ENCODE peak calls at places on chromosomes 7 and 10, in nine cellular contexts. One of them, this sample, is unnamed.

GRCh38 chr10:93064874-93065660 is 4.5 kb downstream of the CYP26C1 start:
- DNase-seq in heart left ventricle: no peak
- DNase-seq in mesenchymal stem cell: no peak
- DNase-seq in right atrium auricular region: peak; percentile 5
- DNase-seq in neural progenitor cell: no peak
- DNase-seq in cardiac muscle cell: no peak
- DNase-seq in upper lobe of left lung: no peak
- DNase-seq in psoas muscle: no peak
- DNase-seq in lung: no peak
- DNase-seq in this sample: no peak

GRCh38 chr7:98372993-98373392 is 27.9 kb downstream of the BAIAP2L1 start:
- DNase-seq in lung: no peak
- DNase-seq in psoas muscle: no peak
- DNase-seq in heart left ventricle: no peak
- DNase-seq in mesenchymal stem cell: peak; percentile 56
- DNase-seq in neural progenitor cell: no peak
- DNase-seq in upper lobe of left lung: no peak
- DNase-seq in cardiac muscle cell: no peak
- DNase-seq in right atrium auricular region: no peak
- DNase-seq in this sample: no peak

GRCh38 chr7:106045592-106045991 is 66.5 kb downstream of the SYPL1 start:
- DNase-seq in neural progenitor cell: no peak
- DNase-seq in right atrium auricular region: no peak
- DNase-seq in psoas muscle: no peak
- DNase-seq in lung: no peak
- DNase-seq in upper lobe of left lung: no peak
- DNase-seq in cardiac muscle cell: no peak
- DNase-seq in heart left ventricle: no peak
- DNase-seq in mesenchymal stem cell: no peak
- DNase-seq in this sample: no peak

GRCh38 chr10:14181197-14181936 is 149.4 kb downstream of the FRMD4A start:
- DNase-seq in cardiac muscle cell: no peak
- DNase-seq in psoas muscle: no peak
- DNase-seq in mesenchymal stem cell: no peak
- DNase-seq in lung: no peak
- DNase-seq in heart left ventricle: no peak
- DNase-seq in neural progenitor cell: no peak
- DNase-seq in upper lobe of left lung: no peak
- DNase-seq in right atrium auricular region: no peak
- DNase-seq in this sample: no peak

GRCh38 chr7:98795741-98796493 is 73.9 kb downstream of the TMEM130 start:
- DNase-seq in lung: no peak
- DNase-seq in cardiac muscle cell: no peak
- DNase-seq in heart left ventricle: no peak
- DNase-seq in right atrium auricular region: no peak
- DNase-seq in upper lobe of left lung: no peak
- DNase-seq in neural progenitor cell: no peak
- DNase-seq in mesenchymal stem cell: no peak
- DNase-seq in psoas muscle: no peak
- DNase-seq in this sample: no peak

GRCh38 chr10:71821909-71822763 is 28.9 kb downstream of the PSAP start:
- DNase-seq in psoas muscle: no peak
- DNase-seq in mesenchymal stem cell: no peak
- DNase-seq in lung: no peak
- DNase-seq in right atrium auricular region: no peak
- DNase-seq in heart left ventricle: peak; percentile 6
- DNase-seq in upper lobe of left lung: no peak
- DNase-seq in neural progenitor cell: no peak
- DNase-seq in cardiac muscle cell: no peak
- DNase-seq in this sample: no peak

GRCh38 chr10:43292745-43293676 is 26.1 kb upstream of the RASGEF1A start:
- DNase-seq in cardiac muscle cell: peak; percentile 63
- DNase-seq in lung: peak; percentile 58
- DNase-seq in right atrium auricular region: peak; percentile 66
- DNase-seq in psoas muscle: peak; percentile 39
- DNase-seq in upper lobe of left lung: no peak
- DNase-seq in mesenchymal stem cell: peak; percentile 52
- DNase-seq in neural progenitor cell: peak; percentile 77
- DNase-seq in heart left ventricle: peak; percentile 37
- DNase-seq in this sample: no peak

GRCh38 chr10:112191791-112192190 is 8.2 kb upstream of the GPAM start:
- DNase-seq in psoas muscle: no peak
- DNase-seq in upper lobe of left lung: no peak
- DNase-seq in mesenchymal stem cell: no peak
- DNase-seq in heart left ventricle: no peak
- DNase-seq in right atrium auricular region: no peak
- DNase-seq in neural progenitor cell: no peak
- DNase-seq in cardiac muscle cell: no peak
- DNase-seq in lung: no peak
- DNase-seq in this sample: no peak

GRCh38 chr7:42350801-42351200 is 113.8 kb upstream of the GLI3 start:
- DNase-seq in cardiac muscle cell: no peak
- DNase-seq in lung: no peak
- DNase-seq in upper lobe of left lung: no peak
- DNase-seq in mesenchymal stem cell: no peak
- DNase-seq in right atrium auricular region: no peak
- DNase-seq in neural progenitor cell: no peak
- DNase-seq in heart left ventricle: peak; percentile 58
- DNase-seq in psoas muscle: no peak
- DNase-seq in this sample: no peak

GRCh38 chr7:73536479-73536878 is 14.4 kb upstream of the BAZ1B start:
- DNase-seq in upper lobe of left lung: no peak
- DNase-seq in right atrium auricular region: no peak
- DNase-seq in lung: no peak
- DNase-seq in cardiac muscle cell: no peak
- DNase-seq in neural progenitor cell: no peak
- DNase-seq in heart left ventricle: no peak
- DNase-seq in psoas muscle: no peak
- DNase-seq in mesenchymal stem cell: no peak
- DNase-seq in this sample: no peak

GRCh38 chr7:93030605-93031225 is 87.1 kb downstream of the SAMD9 start:
- DNase-seq in psoas muscle: no peak
- DNase-seq in upper lobe of left lung: no peak
- DNase-seq in neural progenitor cell: no peak
- DNase-seq in cardiac muscle cell: no peak
- DNase-seq in lung: no peak
- DNase-seq in heart left ventricle: no peak
- DNase-seq in right atrium auricular region: no peak
- DNase-seq in mesenchymal stem cell: no peak
- DNase-seq in this sample: no peak

GRCh38 chr7:33886100-33886623 is 19.2 kb upstream of the BMPER start:
- DNase-seq in mesenchymal stem cell: peak; percentile 45
- DNase-seq in lung: no peak
- DNase-seq in cardiac muscle cell: peak; percentile 74
- DNase-seq in neural progenitor cell: peak; percentile 72
- DNase-seq in upper lobe of left lung: peak; percentile 6
- DNase-seq in right atrium auricular region: no peak
- DNase-seq in psoas muscle: no peak
- DNase-seq in heart left ventricle: no peak
- DNase-seq in this sample: no peak

GRCh38 chr7:63900394-63901203 is 98.0 kb upstream of the ZNF722 start:
- DNase-seq in upper lobe of left lung: peak; percentile 93
- DNase-seq in lung: peak; percentile 97
- DNase-seq in heart left ventricle: peak; percentile 97
- DNase-seq in right atrium auricular region: peak; percentile 75
- DNase-seq in mesenchymal stem cell: no peak
- DNase-seq in cardiac muscle cell: no peak
- DNase-seq in neural progenitor cell: no peak
- DNase-seq in psoas muscle: peak; percentile 95
- DNase-seq in this sample: peak; percentile 78

GRCh38 chr7:34991938-34992840 is 45.1 kb downstream of the DPY19L1 start:
- DNase-seq in upper lobe of left lung: no peak
- DNase-seq in mesenchymal stem cell: peak; percentile 42
- DNase-seq in right atrium auricular region: no peak
- DNase-seq in neural progenitor cell: no peak
- DNase-seq in lung: no peak
- DNase-seq in psoas muscle: no peak
- DNase-seq in heart left ventricle: no peak
- DNase-seq in cardiac muscle cell: no peak
- DNase-seq in this sample: peak; percentile 4

GRCh38 chr7:135662373-135663114 is at the start of gene STMP1:
- DNase-seq in psoas muscle: peak; percentile 97
- DNase-seq in upper lobe of left lung: peak; percentile 99
- DNase-seq in heart left ventricle: peak; percentile 97
- DNase-seq in right atrium auricular region: peak; percentile 97
- DNase-seq in cardiac muscle cell: peak; percentile 97
- DNase-seq in mesenchymal stem cell: peak; percentile 94
- DNase-seq in neural progenitor cell: peak; percentile 97
- DNase-seq in lung: peak; percentile 95
- DNase-seq in this sample: peak; percentile 88

GRCh38 chr10:14952851-14953451 is 945 bp downstream of the DCLRE1C start:
- DNase-seq in cardiac muscle cell: no peak
- DNase-seq in upper lobe of left lung: no peak
- DNase-seq in mesenchymal stem cell: no peak
- DNase-seq in neural progenitor cell: peak; percentile 58
- DNase-seq in heart left ventricle: no peak
- DNase-seq in right atrium auricular region: no peak
- DNase-seq in lung: no peak
- DNase-seq in psoas muscle: no peak
- DNase-seq in this sample: no peak

GRCh38 chr10:34160595-34160994 is 654.5 kb downstream of the PARD3 start:
- DNase-seq in mesenchymal stem cell: no peak
- DNase-seq in upper lobe of left lung: no peak
- DNase-seq in lung: no peak
- DNase-seq in neural progenitor cell: no peak
- DNase-seq in heart left ventricle: no peak
- DNase-seq in cardiac muscle cell: no peak
- DNase-seq in psoas muscle: no peak
- DNase-seq in right atrium auricular region: no peak
- DNase-seq in this sample: no peak

GRCh38 chr10:34161948-34162347 is 653.1 kb downstream of the PARD3 start:
- DNase-seq in right atrium auricular region: no peak
- DNase-seq in cardiac muscle cell: no peak
- DNase-seq in lung: no peak
- DNase-seq in mesenchymal stem cell: no peak
- DNase-seq in upper lobe of left lung: no peak
- DNase-seq in heart left ventricle: no peak
- DNase-seq in psoas muscle: no peak
- DNase-seq in neural progenitor cell: no peak
- DNase-seq in this sample: no peak

GRCh38 chr10:34154371-34154770 is 660.7 kb downstream of the PARD3 start:
- DNase-seq in right atrium auricular region: no peak
- DNase-seq in mesenchymal stem cell: no peak
- DNase-seq in cardiac muscle cell: no peak
- DNase-seq in upper lobe of left lung: no peak
- DNase-seq in neural progenitor cell: no peak
- DNase-seq in psoas muscle: no peak
- DNase-seq in lung: no peak
- DNase-seq in heart left ventricle: no peak
- DNase-seq in this sample: no peak

GRCh38 chr10:34156781-34157425 is 658.2 kb downstream of the PARD3 start:
- DNase-seq in lung: no peak
- DNase-seq in upper lobe of left lung: no peak
- DNase-seq in cardiac muscle cell: no peak
- DNase-seq in right atrium auricular region: no peak
- DNase-seq in mesenchymal stem cell: peak; percentile 40
- DNase-seq in psoas muscle: no peak
- DNase-seq in neural progenitor cell: no peak
- DNase-seq in heart left ventricle: no peak
- DNase-seq in this sample: no peak

GRCh38 chr10:34157501-34157900 is 657.6 kb downstream of the PARD3 start:
- DNase-seq in cardiac muscle cell: no peak
- DNase-seq in mesenchymal stem cell: no peak
- DNase-seq in right atrium auricular region: no peak
- DNase-seq in psoas muscle: no peak
- DNase-seq in lung: no peak
- DNase-seq in heart left ventricle: no peak
- DNase-seq in upper lobe of left lung: no peak
- DNase-seq in neural progenitor cell: no peak
- DNase-seq in this sample: no peak
- H3K27ac ChIP-seq in cardiac muscle cell: no peak overlapping the region
- H3K27ac ChIP-seq in mesenchymal stem cell: no peak overlapping the region
- H3K27ac ChIP-seq in right atrium auricular region: no peak overlapping the region
- H3K27ac ChIP-seq in psoas muscle: no peak overlapping the region
- H3K27ac ChIP-seq in lung: no peak overlapping the region
- H3K27ac ChIP-seq in heart left ventricle: no peak overlapping the region
- H3K27ac ChIP-seq in upper lobe of left lung: no peak overlapping the region
- H3K27ac ChIP-seq in neural progenitor cell: no peak overlapping the region
- H3K27ac ChIP-seq in this sample: no peak overlapping the region

GRCh38 chr10:37821237-37821636 is 36.2 kb downstream of the ZNF248 start:
- DNase-seq in upper lobe of left lung: no peak
- DNase-seq in lung: no peak
- DNase-seq in mesenchymal stem cell: no peak
- DNase-seq in psoas muscle: no peak
- DNase-seq in right atrium auricular region: no peak
- DNase-seq in heart left ventricle: no peak
- DNase-seq in cardiac muscle cell: no peak
- DNase-seq in neural progenitor cell: no peak
- DNase-seq in this sample: no peak
- H3K9me3 ChIP-seq in upper lobe of left lung: peaks cover 33% of the 10 kb centered on the region
- H3K9me3 ChIP-seq in lung: no peaks in the 10 kb centered on the region
- H3K9me3 ChIP-seq in mesenchymal stem cell: peaks cover 82% of the 10 kb centered on the region
- H3K9me3 ChIP-seq in psoas muscle: peaks cover 4% of the 10 kb centered on the region
- H3K9me3 ChIP-seq in right atrium auricular region: no peaks in the 10 kb centered on the region
- H3K9me3 ChIP-seq in heart left ventricle: peaks cover 48% of the 10 kb centered on the region
- H3K9me3 ChIP-seq in cardiac muscle cell: no peaks in the 10 kb centered on the region
- H3K9me3 ChIP-seq in neural progenitor cell: peaks cover 12% of the 10 kb centered on the region
- H3K9me3 ChIP-seq in this sample: peaks cover 17% of the 10 kb centered on the region

DNA sequence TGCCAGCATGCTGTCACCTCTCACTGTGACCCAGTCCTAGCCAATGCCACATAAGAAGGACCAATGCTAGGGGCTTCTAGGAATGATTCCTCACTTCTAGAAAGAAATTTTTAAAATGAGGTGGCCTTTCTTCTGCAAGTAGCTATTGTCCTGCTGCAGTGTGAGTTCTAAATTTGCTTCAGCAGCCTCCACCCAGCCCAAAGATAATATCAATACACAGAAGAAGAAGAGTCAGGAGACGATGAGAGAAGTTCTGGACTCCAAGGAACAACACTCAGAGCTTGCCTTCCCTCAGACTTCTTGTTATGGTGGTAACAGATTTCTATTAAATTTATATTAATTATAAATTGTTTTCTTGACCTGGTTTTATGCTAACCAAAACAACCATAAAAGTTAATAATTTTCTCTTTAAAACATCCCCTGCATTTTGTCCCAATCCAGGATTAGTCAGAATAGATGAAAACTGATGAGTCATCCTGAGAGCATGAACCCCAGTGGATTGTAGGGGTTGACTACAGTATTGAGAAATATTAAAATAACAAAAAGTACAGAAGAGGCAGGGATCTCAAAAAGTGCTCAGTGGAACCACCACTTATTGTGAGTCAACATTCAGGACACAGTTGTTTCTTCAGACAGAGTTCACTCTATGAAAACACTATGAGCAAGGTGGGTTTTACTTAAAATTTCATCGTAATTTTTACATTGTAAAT is 29.6 kb upstream of the AKR1C2 start:
- DNase-seq in mesenchymal stem cell: peak; percentile 45
- DNase-seq in neural progenitor cell: no peak
- DNase-seq in psoas muscle: no peak
- DNase-seq in right atrium auricular region: no peak
- DNase-seq in cardiac muscle cell: no peak
- DNase-seq in lung: no peak
- DNase-seq in heart left ventricle: no peak
- DNase-seq in upper lobe of left lung: no peak
- DNase-seq in this sample: no peak
- H3K27ac ChIP-seq in mesenchymal stem cell: no peak overlapping the region
- H3K27ac ChIP-seq in neural progenitor cell: no peak overlapping the region
- H3K27ac ChIP-seq in psoas muscle: no peak overlapping the region
- H3K27ac ChIP-seq in right atrium auricular region: no peak overlapping the region
- H3K27ac ChIP-seq in cardiac muscle cell: no peak overlapping the region
- H3K27ac ChIP-seq in lung: no peak overlapping the region
- H3K27ac ChIP-seq in heart left ventricle: no peak overlapping the region
- H3K27ac ChIP-seq in upper lobe of left lung: no peak overlapping the region
- H3K27ac ChIP-seq in this sample: no peak overlapping the region

GRCh38 chr10:73501651-73502050 is 5.8 kb upstream of the PPP3CB start:
- DNase-seq in upper lobe of left lung: no peak
- DNase-seq in cardiac muscle cell: no peak
- DNase-seq in lung: no peak
- DNase-seq in mesenchymal stem cell: no peak
- DNase-seq in psoas muscle: no peak
- DNase-seq in heart left ventricle: no peak
- DNase-seq in right atrium auricular region: no peak
- DNase-seq in neural progenitor cell: no peak
- DNase-seq in this sample: no peak
- H3K9me3 ChIP-seq in upper lobe of left lung: no peaks in the 10 kb centered on the region
- H3K9me3 ChIP-seq in cardiac muscle cell: no peaks in the 10 kb centered on the region
- H3K9me3 ChIP-seq in lung: no peaks in the 10 kb centered on the region
- H3K9me3 ChIP-seq in mesenchymal stem cell: no peaks in the 10 kb centered on the region
- H3K9me3 ChIP-seq in psoas muscle: no peaks in the 10 kb centered on the region
- H3K9me3 ChIP-seq in heart left ventricle: no peaks in the 10 kb centered on the region
- H3K9me3 ChIP-seq in right atrium auricular region: no peaks in the 10 kb centered on the region
- H3K9me3 ChIP-seq in neural progenitor cell: no peaks in the 10 kb centered on the region
- H3K9me3 ChIP-seq in this sample: no peaks in the 10 kb centered on the region

This sample was measured in effector memory CD4-positive, alpha-beta T cell.